ENCODE peak calls at places on chromosome 16, in ten cellular contexts. H, C, S, R, F, X, A, I, U and Q are unnamed samples.

GRCh38 chr16:57143125-57143965 is 42.5 kb downstream of the PSME3IP1 start:
- DNase-seq in R (no peak), S (no peak), X (no peak), H (peak), F (no peak), C (no peak), A (no peak), U (no peak), I (no peak), Q (no peak)

GRCh38 chr16:89179656-89180315 is 8.2 kb downstream of the CDH15 start:
- DNase-seq in I (no peak), H (no peak), X (no peak), S (no peak), U (no peak), A (no peak), C (no peak), R (no peak), F (no peak), Q (no peak)

GRCh38 chr16:73253922-73254480 is 206.1 kb upstream of the ZFHX3 start:
- DNase-seq in R (no peak), F (no peak), X (no peak), U (no peak), S (no peak), A (no peak), C (no peak), I (no peak), H (no peak), Q (no peak)

GRCh38 chr16:55494994-55495421 is 13.9 kb upstream of the LPCAT2 start:
- DNase-seq in C (peak), H (peak), I (no peak), A (peak), X (peak), U (no peak), R (no peak), F (peak), S (no peak), Q (no peak)

GRCh38 chr16:81815429-81815766 is 36.3 kb downstream of the PLCG2 start:
- DNase-seq in R (no peak), H (no peak), C (no peak), F (no peak), I (no peak), X (no peak), S (no peak), U (no peak), A (no peak), Q (no peak)

GRCh38 chr16:50464325-50465290 is 83.6 kb upstream of the NKD1 start:
- DNase-seq in R (no peak), F (no peak), A (no peak), C (no peak), H (no peak), S (no peak), X (no peak), I (no peak), U (no peak), Q (no peak)

GRCh38 chr16:56944954-56945839 is 13.3 kb downstream of the HERPUD1 start:
- DNase-seq in C (no peak), H (no peak), U (no peak), I (no peak), F (peak), X (no peak), S (no peak), R (no peak), A (no peak), Q (no peak)

GRCh38 chr16:66049865-66050264 is 316.6 kb upstream of the CDH5 start:
- DNase-seq in X (no peak), H (no peak), A (no peak), S (no peak), U (no peak), C (peak), R (no peak), I (no peak), F (no peak), Q (no peak)

GRCh38 chr16:67326472-67327309 is at the start of the genes KCTD19 and LRRC36:
- DNase-seq in U (no peak), F (no peak), A (no peak), X (peak), I (peak), S (peak), R (peak), H (peak), C (peak), Q (no peak)

GRCh38 chr16:57192720-57193486 is 6.8 kb downstream of the RSPRY1 start:
- DNase-seq in H (no peak), X (peak), S (peak), C (no peak), I (no peak), A (peak), F (no peak), U (no peak), R (no peak), Q (no peak)

GRCh38 chr16:13110124-13110796 is 208.9 kb downstream of the SHISA9 start:
- DNase-seq in R (no peak), C (no peak), I (no peak), S (no peak), F (peak), A (peak), X (no peak), U (no peak), H (no peak), Q (no peak)

GRCh38 chr16:50270510-50271147 is 4.3 kb downstream of the ADCY7 start:
- DNase-seq in U (no peak), S (no peak), A (no peak), R (peak), C (no peak), X (no peak), H (no peak), I (peak), F (no peak), Q (no peak)

GRCh38 chr16:881219-882097 is 80.9 kb upstream of the GNG13 start:
- DNase-seq in F (no peak), X (no peak), S (no peak), R (peak), H (no peak), A (no peak), C (no peak), I (peak), U (no peak), Q (peak)